ENCODE peak calls at places on chromosomes 7 and 10, in seven cellular contexts. D, S, X, H, I, C and K are unnamed samples.

GRCh38 chr7:20561466-20561865 is 54.0 kb upstream of the ABCB5 start:
- DNase-seq in D (no peak), S (no peak), X (no peak), H (no peak), I (no peak), C (no peak), K (no peak)

GRCh38 chr10:44993922-44994751 is 6.6 kb upstream of the ZNF22 start:
- DNase-seq in D (no peak), S (no peak), X (peak), H (no peak), I (no peak), C (no peak), K (no peak)

GRCh38 chr10:112732277-112732891 is 217.7 kb upstream of the TCF7L2 start:
- DNase-seq in D (no peak), S (no peak), X (no peak), H (no peak), I (no peak), C (no peak), K (no peak)

GRCh38 chr7:71237945-71238344 is 106.0 kb downstream of the GALNT17 start:
- DNase-seq in D (no peak), S (no peak), X (no peak), H (no peak), I (no peak), C (no peak), K (no peak)

GRCh38 chr7:149255174-149255573 is 6.8 kb upstream of the ZNF783 start:
- DNase-seq in D (no peak), S (no peak), X (no peak), H (no peak), I (no peak), C (no peak), K (no peak)

GRCh38 chr10:60291354-60291930 is 98.2 kb downstream of the ANK3 start:
- DNase-seq in D (no peak), S (no peak), X (no peak), H (no peak), I (peak), C (no peak), K (no peak)

GRCh38 chr7:49788455-49789059 is 15.1 kb downstream of the VWC2 start:
- DNase-seq in D (no peak), S (no peak), X (no peak), H (no peak), I (no peak), C (no peak), K (no peak)

GRCh38 chr7:31603076-31603475 is 83.9 kb upstream of the PPP1R17 start:
- DNase-seq in D (no peak), S (no peak), X (no peak), H (no peak), I (no peak), C (no peak), K (no peak)

GRCh38 chr7:98563183-98563495 is 53.9 kb upstream of the NPTX2 start:
- DNase-seq in D (no peak), S (no peak), X (no peak), H (no peak), I (no peak), C (no peak), K (no peak)

GRCh38 chr10:67837519-67838314 is at the start of gene DNAJC12:
- DNase-seq in D (no peak), S (no peak), X (no peak), H (peak), I (peak), C (no peak), K (no peak)

GRCh38 chr10:6069101-6069931 is 7.1 kb upstream of the IL2RA start:
- DNase-seq in D (no peak), S (no peak), X (peak), H (no peak), I (no peak), C (no peak), K (no peak)

GRCh38 chr7:16804674-16805439 is at the start of gene AGR2:
- DNase-seq in D (no peak), S (no peak), X (no peak), H (no peak), I (no peak), C (no peak), K (no peak)

GRCh38 chr7:131501930-131502685 is 54.3 kb downstream of the PODXL start:
- DNase-seq in D (no peak), S (no peak), X (no peak), H (no peak), I (no peak), C (no peak), K (no peak)

GRCh38 chr7:81159402-81159801 is 240.6 kb upstream of the SEMA3C start:
- DNase-seq in D (no peak), S (no peak), X (no peak), H (no peak), I (no peak), C (no peak), K (no peak)

GRCh38 chr7:114182837-114183236 is 231.8 kb upstream of the FOXP2 start:
- DNase-seq in D (no peak), S (no peak), X (no peak), H (no peak), I (peak), C (no peak), K (no peak)

GRCh38 chr7:134737561-134738353 is 41.7 kb upstream of the CALD1 start:
- DNase-seq in D (no peak), S (peak), X (no peak), H (peak), I (peak), C (no peak), K (no peak)

GRCh38 chr7:1811850-1812692 is 142.0 kb downstream of the ELFN1 start:
- DNase-seq in D (no peak), S (no peak), X (no peak), H (peak), I (no peak), C (no peak), K (no peak)

GRCh38 chr7:67429735-67430134 is 433.1 kb downstream of the TYW1 start:
- DNase-seq in D (no peak), S (no peak), X (no peak), H (no peak), I (no peak), C (no peak), K (no peak)

GRCh38 chr7:82167568-82168314 is 275.8 kb downstream of the CACNA2D1 start:
- DNase-seq in D (no peak), S (no peak), X (no peak), H (no peak), I (no peak), C (no peak), K (no peak)

GRCh38 chr7:20268832-20269231 is 51.6 kb upstream of the MACC1 start:
- DNase-seq in D (no peak), S (no peak), X (no peak), H (no peak), I (no peak), C (no peak), K (no peak)

GRCh38 chr7:20834656-20835055 is 48.0 kb upstream of the SP8 start:
- DNase-seq in D (no peak), S (no peak), X (no peak), H (no peak), I (no peak), C (no peak), K (no peak)

GRCh38 chr7:23469150-23469960 is 936 bp downstream of the IGF2BP3 start:
- DNase-seq in D (no peak), S (peak), X (no peak), H (peak), I (no peak), C (peak), K (peak)

GRCh38 chr10:108393111-108393510 is 1228.6 kb upstream of the SORCS1 start:
- DNase-seq in D (no peak), S (no peak), X (no peak), H (no peak), I (peak), C (no peak), K (no peak)

GRCh38 chr10:106571216-106571954 is 593.1 kb downstream of the SORCS1 start:
- DNase-seq in D (no peak), S (no peak), X (no peak), H (peak), I (peak), C (no peak), K (no peak)

GRCh38 chr7:155584763-155585531 is 38.6 kb upstream of the CNPY1 start:
- DNase-seq in D (no peak), S (no peak), X (no peak), H (no peak), I (peak), C (no peak), K (no peak)

GRCh38 chr10:4809156-4809555 is 16.9 kb upstream of the AKR1E2 start:
- DNase-seq in D (no peak), S (no peak), X (no peak), H (no peak), I (no peak), C (no peak), K (no peak)

GRCh38 chr7:81190997-81191747 is 272.3 kb upstream of the SEMA3C start:
- DNase-seq in D (no peak), S (no peak), X (no peak), H (no peak), I (peak), C (no peak), K (no peak)

GRCh38 chr10:48470893-48471805 is 133.7 kb downstream of the ARHGAP22 start:
- DNase-seq in D (no peak), S (no peak), X (no peak), H (no peak), I (no peak), C (no peak), K (no peak)

GRCh38 chr7:97043281-97043680 is 18.6 kb upstream of the DLX5 start:
- DNase-seq in D (no peak), S (no peak), X (no peak), H (no peak), I (no peak), C (no peak), K (no peak)